ENCODE peak calls at places on chromosomes 12 and 14, in five cellular contexts. G is stimulated activated CD8-positive, alpha-beta memory T cell treated with anti-CD3 and anti-CD28 coated beads, Interleukin-2, amount 100 ng/mL, for 1 hour; S is astrocyte of the spinal cord; C is Peyer's patch; B is frontal cortex. U is an unnamed sample.

GRCh38 chr12:31658743-31659086 is 773 bp upstream of the ETFBKMT start:
- DNase-seq in G (no peak), S (no peak), C (no peak), B (no peak), U (no peak)

GRCh38 chr12:64373204-64373603 is 17.4 kb downstream of the C12orf56 start:
- DNase-seq in G (no peak), S (no peak), C (no peak), B (no peak), U (no peak)

GRCh38 chr12:69897744-69898143 is 72.7 kb downstream of the MYRFL start:
- DNase-seq in G (no peak), S (peak; percentile 98), C (no peak), B (no peak), U (no peak)

GRCh38 chr12:120301962-120302815 is at the start of gene SIRT4:
- DNase-seq in G (peak; percentile 68), S (peak; percentile 94), C (peak; percentile 97), B (peak; percentile 81), U (peak; percentile 64)

GRCh38 chr12:47249719-47250506 is 170.2 kb upstream of the AMIGO2 start:
- DNase-seq in G (no peak), S (no peak), C (no peak), B (no peak), U (no peak)

GRCh38 chr12:40634431-40635131 is 57.7 kb upstream of the CNTN1 start:
- DNase-seq in G (no peak), S (no peak), C (no peak), B (no peak), U (no peak)

GRCh38 chr12:120324841-120325417 is 2.6 kb downstream of the PLA2G1B start:
- DNase-seq in G (no peak), S (no peak), C (no peak), B (no peak), U (no peak)

GRCh38 chr14:102094101-102094500 is 7.3 kb upstream of the HSP90AA1 start:
- DNase-seq in G (no peak), S (no peak), C (no peak), B (no peak), U (no peak)

GRCh38 chr12:28742791-28743190 is 406.3 kb upstream of the FAR2 start:
- DNase-seq in G (no peak), S (peak; percentile 7), C (no peak), B (no peak), U (no peak)

GRCh38 chr14:91387996-91388395 is 29.6 kb downstream of the CCDC88C start:
- DNase-seq in G (no peak), S (no peak), C (no peak), B (no peak), U (no peak)

GRCh38 chr14:69760810-69761209 is 6.1 kb upstream of the SRSF5 start:
- DNase-seq in G (no peak), S (no peak), C (no peak), B (no peak), U (no peak)

GRCh38 chr14:43005807-43006206 is 1399.1 kb downstream of the LRFN5 start:
- DNase-seq in G (no peak), S (peak; percentile 9), C (no peak), B (no peak), U (no peak)

GRCh38 chr12:26971963-26972362 is 33.7 kb downstream of the FGFR1OP2 start:
- DNase-seq in G (peak; percentile 19), S (no peak), C (no peak), B (no peak), U (peak; percentile 64)

GRCh38 chr14:79706382-79706781 is 504.9 kb downstream of the DIO2 start:
- DNase-seq in G (no peak), S (no peak), C (no peak), B (no peak), U (no peak)

GRCh38 chr12:9667403-9667802 is 2.1 kb upstream of the CLEC2D start:
- DNase-seq in G (no peak), S (no peak), C (no peak), B (no peak), U (no peak)

GRCh38 chr12:20421338-20421890 is 53.1 kb downstream of the PDE3A start:
- DNase-seq in G (no peak), S (peak; percentile 24), C (peak; percentile 78), B (no peak), U (peak; percentile 25)

GRCh38 chr12:94994312-94994711 is 9.2 kb downstream of the NDUFA12 start:
- DNase-seq in G (no peak), S (peak; percentile 80), C (no peak), B (no peak), U (no peak)

GRCh38 chr12:96045566-96045965 is 10.2 kb upstream of the LTA4H start:
- DNase-seq in G (peak; percentile 26), S (no peak), C (peak; percentile 59), B (no peak), U (no peak)

GRCh38 chr14:49250109-49250508 is 336.1 kb downstream of the RPS29 start:
- DNase-seq in G (no peak), S (peak; percentile 36), C (no peak), B (no peak), U (no peak)

GRCh38 chr14:23513466-23514008 is 38.0 kb downstream of the ZFHX2 start:
- DNase-seq in G (no peak), S (no peak), C (no peak), B (no peak), U (no peak)

GRCh38 chr12:103600967-103601728 is 14.1 kb downstream of the STAB2 start:
- DNase-seq in G (no peak), S (no peak), C (no peak), B (no peak), U (no peak)

GRCh38 chr12:1189163-1189562 is 198.1 kb downstream of the ERC1 start:
- DNase-seq in G (no peak), S (no peak), C (no peak), B (no peak), U (no peak)

GRCh38 chr12:91722072-91722471 is 423.6 kb downstream of the BTG1 start:
- DNase-seq in G (no peak), S (no peak), C (no peak), B (no peak), U (no peak)

GRCh38 chr14:94542111-94542810 is 19.0 kb upstream of the SERPINA4 start:
- DNase-seq in G (no peak), S (peak; percentile 40), C (no peak), B (no peak), U (no peak)

GRCh38 chr14:104115131-104115600 is 23.2 kb upstream of the KIF26A start:
- DNase-seq in G (no peak), S (no peak), C (no peak), B (no peak), U (no peak)

GRCh38 chr12:132137483-132138125 is 6.5 kb downstream of the DDX51 start:
- DNase-seq in G (no peak), S (no peak), C (no peak), B (no peak), U (no peak)

GRCh38 chr12:3655331-3655900 is 97.5 kb downstream of the CRACR2A start:
- DNase-seq in G (no peak), S (no peak), C (no peak), B (no peak), U (no peak)

GRCh38 chr14:35404496-35405303 is at the start of gene NFKBIA:
- DNase-seq in G (peak; percentile 90), S (peak; percentile 89), C (peak; percentile 96), B (peak; percentile 81), U (peak; percentile 87)

GRCh38 chr12:7060353-7060954 is at the start of gene C1S:
- DNase-seq in G (no peak), S (peak; percentile 88), C (peak; percentile 65), B (peak; percentile 24), U (no peak)

GRCh38 chr12:66594688-66595087 is 84.2 kb downstream of the GRIP1 start:
- DNase-seq in G (no peak), S (peak; percentile 28), C (no peak), B (no peak), U (no peak)

GRCh38 chr14:96253140-96253539 is 2.9 kb upstream of the BDKRB1 start:
- DNase-seq in G (no peak), S (peak; percentile 83), C (no peak), B (no peak), U (no peak)

GRCh38 chr14:65069874-65070709 is 32.2 kb downstream of the MAX start:
- DNase-seq in G (no peak), S (no peak), C (peak; percentile 87), B (no peak), U (no peak)

GRCh38 chr12:56759270-56759908 is 3.7 kb upstream of the HSD17B6 start:
- DNase-seq in G (no peak), S (no peak), C (no peak), B (no peak), U (no peak)

GRCh38 chr12:47825239-47825639 is 5.5 kb upstream of the HDAC7 start:
- DNase-seq in G (no peak), S (no peak), C (no peak), B (no peak), U (no peak)

GRCh38 chr12:119594772-119595445 is 1.3 kb downstream of the TMEM233 start:
- DNase-seq in G (no peak), S (peak; percentile 13), C (no peak), B (no peak), U (no peak)

GRCh38 chr12:92408072-92408900 is 262.6 kb upstream of the BTG1 start:
- DNase-seq in G (no peak), S (no peak), C (peak; percentile 78), B (no peak), U (peak; percentile 36)

U was measured in NK-92 treated with Interleukin-12 subunit alpha and Interleukin-12 subunit beta, amount 100 ng/mL, for 24 hours.